ENCODE peak calls at places on chromosomes 4 and X, in five cellular contexts. Y is stimulated activated naive CD8-positive, alpha-beta T cell treated with anti-CD3 and anti-CD28 coated beads, Interleukin-15, amount 100 ng/mL, for 72 hours; J is activated gamma-delta T cell treated with Interleukin-2 at 50 U/mL for 16 hours; I is mesothelial cell of epicardium; C is germinal center. Q is an unnamed sample.

GRCh38 chrX:96791559-96791958 is 92.1 kb upstream of the RPA4 start:
- DNase-seq in J (no peak), C (no peak), Y (no peak), I (no peak), Q (no peak)

GRCh38 chrX:151920530-151920929 is 7.8 kb downstream of the MAGEA4 start:
- DNase-seq in C (no peak), J (no peak), Y (no peak), I (no peak), Q (no peak)

GRCh38 chrX:70470850-70471289 is 26.2 kb downstream of the DLG3 start:
- DNase-seq in Y (no peak), J (no peak), C (no peak), I (no peak), Q (no peak)

GRCh38 chr4:25180524-25181131 is 20.4 kb upstream of the SEPSECS start:
- DNase-seq in C (peak; percentile 54), Y (peak; percentile 29), I (no peak), J (peak; percentile 18), Q (no peak)

GRCh38 chr4:56475917-56476316 is 8.5 kb downstream of the SRP72 start:
- DNase-seq in J (no peak), Y (no peak), C (peak; percentile 33), I (no peak), Q (no peak)

GRCh38 chr4:148442830-148443549 is 776 bp upstream of the NR3C2 start:
- DNase-seq in J (peak; percentile 34), C (peak; percentile 5), Y (no peak), I (no peak), Q (peak; percentile 10)

GRCh38 chr4:67762091-67762490 is 7.9 kb upstream of the GNRHR start:
- DNase-seq in C (no peak), Y (no peak), I (no peak), J (no peak), Q (no peak)

GRCh38 chr4:4655011-4655410 is 113.2 kb upstream of the STX18 start:
- DNase-seq in C (no peak), J (no peak), Y (no peak), I (no peak), Q (no peak)

Q was measured in 8988T.